ENCODE peak calls at places on chromosomes 2 and 18, in four cellular contexts. One of them, this sample, is unnamed.

GRCh38 chr18:22214731-22215528 is 45.5 kb downstream of the GATA6 start:
- DNase-seq in CD8-positive, alpha-beta T cell: no peak
- DNase-seq in fibroblast of gingiva: no peak
- DNase-seq in erythroblast: no peak
- DNase-seq in this sample: no peak

GRCh38 chr2:38465789-38466127 is 88.7 kb upstream of the ATL2 start:
- DNase-seq in CD8-positive, alpha-beta T cell: no peak
- DNase-seq in fibroblast of gingiva: peak
- DNase-seq in erythroblast: peak
- DNase-seq in this sample: peak

GRCh38 chr2:109285244-109285651 is 156.2 kb downstream of the SH3RF3 start:
- DNase-seq in CD8-positive, alpha-beta T cell: no peak
- DNase-seq in fibroblast of gingiva: peak
- DNase-seq in erythroblast: no peak
- DNase-seq in this sample: no peak

GRCh38 chr2:145599761-145600160 is 1079.8 kb upstream of the ZEB2 start:
- DNase-seq in CD8-positive, alpha-beta T cell: no peak
- DNase-seq in fibroblast of gingiva: peak
- DNase-seq in erythroblast: no peak
- DNase-seq in this sample: no peak

GRCh38 chr2:101617188-101617587 is 80.3 kb upstream of the MAP4K4 start:
- DNase-seq in CD8-positive, alpha-beta T cell: no peak
- DNase-seq in fibroblast of gingiva: peak
- DNase-seq in erythroblast: no peak
- DNase-seq in this sample: peak

GRCh38 chr18:55318864-55319516 is 269.0 kb downstream of the TCF4 start:
- DNase-seq in CD8-positive, alpha-beta T cell: no peak
- DNase-seq in fibroblast of gingiva: peak
- DNase-seq in erythroblast: no peak
- DNase-seq in this sample: no peak

GRCh38 chr18:9419956-9420631 is 55.2 kb upstream of the RALBP1 start:
- DNase-seq in CD8-positive, alpha-beta T cell: no peak
- DNase-seq in fibroblast of gingiva: no peak
- DNase-seq in erythroblast: no peak
- DNase-seq in this sample: no peak

GRCh38 chr2:75609937-75610508 is 36.6 kb upstream of the MRPL19 start:
- DNase-seq in CD8-positive, alpha-beta T cell: no peak
- DNase-seq in fibroblast of gingiva: no peak
- DNase-seq in erythroblast: no peak
- DNase-seq in this sample: no peak

GRCh38 chr2:24749069-24749691 is 44.0 kb downstream of the PTRHD1 start:
- DNase-seq in CD8-positive, alpha-beta T cell: no peak
- DNase-seq in fibroblast of gingiva: no peak
- DNase-seq in erythroblast: no peak
- DNase-seq in this sample: no peak

GRCh38 chr2:109253216-109253615 is 124.2 kb downstream of the SH3RF3 start:
- DNase-seq in CD8-positive, alpha-beta T cell: no peak
- DNase-seq in fibroblast of gingiva: no peak
- DNase-seq in erythroblast: no peak
- DNase-seq in this sample: no peak

GRCh38 chr2:238096311-238097011 is 3.7 kb upstream of the ESPNL start:
- DNase-seq in CD8-positive, alpha-beta T cell: no peak
- DNase-seq in fibroblast of gingiva: no peak
- DNase-seq in erythroblast: no peak
- DNase-seq in this sample: no peak

GRCh38 chr2:22737144-22737543 is 647.8 kb upstream of the KLHL29 start:
- DNase-seq in CD8-positive, alpha-beta T cell: no peak
- DNase-seq in fibroblast of gingiva: no peak
- DNase-seq in erythroblast: no peak
- DNase-seq in this sample: no peak

GRCh38 chr2:183283176-183283575 is 158.9 kb downstream of the NUP35 start:
- DNase-seq in CD8-positive, alpha-beta T cell: no peak
- DNase-seq in fibroblast of gingiva: no peak
- DNase-seq in erythroblast: no peak
- DNase-seq in this sample: no peak

GRCh38 chr2:161046876-161047275 is 113.4 kb upstream of the TANK start:
- DNase-seq in CD8-positive, alpha-beta T cell: no peak
- DNase-seq in fibroblast of gingiva: peak
- DNase-seq in erythroblast: no peak
- DNase-seq in this sample: no peak

GRCh38 chr2:88176352-88176952 is 6.3 kb downstream of the THNSL2 start:
- DNase-seq in CD8-positive, alpha-beta T cell: no peak
- DNase-seq in fibroblast of gingiva: no peak
- DNase-seq in erythroblast: no peak
- DNase-seq in this sample: no peak

GRCh38 chr2:121038831-121039230 is 246.2 kb downstream of the TFCP2L1 start:
- DNase-seq in CD8-positive, alpha-beta T cell: no peak
- DNase-seq in fibroblast of gingiva: no peak
- DNase-seq in erythroblast: no peak
- DNase-seq in this sample: peak

GRCh38 chr2:186129767-186130581 is 356.1 kb upstream of the ZC3H15 start:
- DNase-seq in CD8-positive, alpha-beta T cell: no peak
- DNase-seq in fibroblast of gingiva: peak
- DNase-seq in erythroblast: no peak
- DNase-seq in this sample: peak

GRCh38 chr2:230891509-230891908 is 26.8 kb downstream of the ITM2C start:
- DNase-seq in CD8-positive, alpha-beta T cell: no peak
- DNase-seq in fibroblast of gingiva: no peak
- DNase-seq in erythroblast: no peak
- DNase-seq in this sample: no peak

GRCh38 chr2:66748939-66749338 is 314.0 kb downstream of the MEIS1 start:
- DNase-seq in CD8-positive, alpha-beta T cell: no peak
- DNase-seq in fibroblast of gingiva: no peak
- DNase-seq in erythroblast: no peak
- DNase-seq in this sample: no peak

GRCh38 chr2:173187911-173188788 is 112.5 kb downstream of the MAP3K20 start:
- DNase-seq in CD8-positive, alpha-beta T cell: no peak
- DNase-seq in fibroblast of gingiva: peak
- DNase-seq in erythroblast: peak
- DNase-seq in this sample: peak

GRCh38 chr2:222256250-222256649 is 42.5 kb downstream of the PAX3 start:
- DNase-seq in CD8-positive, alpha-beta T cell: no peak
- DNase-seq in fibroblast of gingiva: no peak
- DNase-seq in erythroblast: no peak
- DNase-seq in this sample: no peak

GRCh38 chr18:51852661-51853060 is 487.3 kb upstream of the DCC start:
- DNase-seq in CD8-positive, alpha-beta T cell: no peak
- DNase-seq in fibroblast of gingiva: no peak
- DNase-seq in erythroblast: no peak
- DNase-seq in this sample: no peak

GRCh38 chr2:105262662-105263091 is 21.1 kb downstream of the GPR45 start:
- DNase-seq in CD8-positive, alpha-beta T cell: no peak
- DNase-seq in fibroblast of gingiva: no peak
- DNase-seq in erythroblast: no peak
- DNase-seq in this sample: no peak

GRCh38 chr2:152718909-152719645 is 657 bp downstream of the ARL6IP6 start:
- DNase-seq in CD8-positive, alpha-beta T cell: no peak
- DNase-seq in fibroblast of gingiva: peak
- DNase-seq in erythroblast: peak
- DNase-seq in this sample: peak

GRCh38 chr2:118856330-118856977 is 9.0 kb upstream of the EN1 start:
- DNase-seq in CD8-positive, alpha-beta T cell: no peak
- DNase-seq in fibroblast of gingiva: no peak
- DNase-seq in erythroblast: no peak
- DNase-seq in this sample: no peak

GRCh38 chr2:224908820-224909219 is 133.4 kb downstream of the DOCK10 start:
- DNase-seq in CD8-positive, alpha-beta T cell: no peak
- DNase-seq in fibroblast of gingiva: no peak
- DNase-seq in erythroblast: no peak
- DNase-seq in this sample: no peak

GRCh38 chr2:128442053-128442751 is 123.5 kb upstream of the HS6ST1 start:
- DNase-seq in CD8-positive, alpha-beta T cell: no peak
- DNase-seq in fibroblast of gingiva: no peak
- DNase-seq in erythroblast: peak
- DNase-seq in this sample: no peak

GRCh38 chr2:189835855-189836558 is 51.8 kb downstream of the PMS1 start:
- DNase-seq in CD8-positive, alpha-beta T cell: no peak
- DNase-seq in fibroblast of gingiva: peak
- DNase-seq in erythroblast: no peak
- DNase-seq in this sample: no peak

GRCh38 chr2:60529111-60529510 is 24.3 kb downstream of the BCL11A start:
- DNase-seq in CD8-positive, alpha-beta T cell: no peak
- DNase-seq in fibroblast of gingiva: no peak
- DNase-seq in erythroblast: no peak
- DNase-seq in this sample: no peak

GRCh38 chr2:158497486-158497885 is 40.7 kb downstream of the PKP4 start:
- DNase-seq in CD8-positive, alpha-beta T cell: no peak
- DNase-seq in fibroblast of gingiva: no peak
- DNase-seq in erythroblast: peak
- DNase-seq in this sample: peak

GRCh38 chr2:227164745-227165350 is 424 bp downstream of the COL4A3 start:
- DNase-seq in CD8-positive, alpha-beta T cell: no peak
- DNase-seq in fibroblast of gingiva: no peak
- DNase-seq in erythroblast: no peak
- DNase-seq in this sample: no peak

GRCh38 chr2:15913146-15913545 is 27.2 kb upstream of the MYCN start:
- DNase-seq in CD8-positive, alpha-beta T cell: no peak
- DNase-seq in fibroblast of gingiva: no peak
- DNase-seq in erythroblast: no peak
- DNase-seq in this sample: no peak